ENCODE peak calls at places on chromosome 17, in nine cellular contexts. One of them, this sample, is unnamed.

GRCh38 chr17:10357768-10358167 is 15.0 kb downstream of the MYH13 start:
- DNase-seq in activated CD4-positive, CD25-positive, alpha-beta regulatory T cell treated with anti-CD3 and anti-CD28 coated beads, Interleukin-2, amount 50 U/mL, for 16 hours: no peak
- DNase-seq in SHP77 treated with DMSO at 0.1 percent for 48 hours: no peak
- DNase-seq in activated T-helper 1 cell treated with Interleukin-2 at 50 U/mL for 16 hours: peak
- DNase-seq in stimulated activated naive B cell treated with anti-CD40 and anti-IgM and Interleukin-4, amounts not matched to agents 10 μg/mL and 1 μg/mL and 100 μg/mL, for 72 hours: peak
- DNase-seq in activated CD8-positive, alpha-beta memory T cell treated with anti-CD3 and anti-CD28 coated beads for 48 hours: no peak
- DNase-seq in amygdala: no peak
- DNase-seq in breast epithelium: no peak
- DNase-seq in left lung: no peak
- DNase-seq in this sample: peak

GRCh38 chr17:39270923-39271322 is 45.2 kb upstream of the STAC2 start:
- DNase-seq in activated T-helper 1 cell treated with Interleukin-2 at 50 U/mL for 16 hours: no peak
- DNase-seq in breast epithelium: no peak
- DNase-seq in activated CD8-positive, alpha-beta memory T cell treated with anti-CD3 and anti-CD28 coated beads for 48 hours: no peak
- DNase-seq in SHP77 treated with DMSO at 0.1 percent for 48 hours: no peak
- DNase-seq in activated CD4-positive, CD25-positive, alpha-beta regulatory T cell treated with anti-CD3 and anti-CD28 coated beads, Interleukin-2, amount 50 U/mL, for 16 hours: no peak
- DNase-seq in amygdala: no peak
- DNase-seq in stimulated activated naive B cell treated with anti-CD40 and anti-IgM and Interleukin-4, amounts not matched to agents 10 μg/mL and 1 μg/mL and 100 μg/mL, for 72 hours: no peak
- DNase-seq in left lung: no peak
- DNase-seq in this sample: no peak

GRCh38 chr17:69485901-69486643 is 71.6 kb downstream of the MAP2K6 start:
- DNase-seq in SHP77 treated with DMSO at 0.1 percent for 48 hours: no peak
- DNase-seq in stimulated activated naive B cell treated with anti-CD40 and anti-IgM and Interleukin-4, amounts not matched to agents 10 μg/mL and 1 μg/mL and 100 μg/mL, for 72 hours: no peak
- DNase-seq in activated CD4-positive, CD25-positive, alpha-beta regulatory T cell treated with anti-CD3 and anti-CD28 coated beads, Interleukin-2, amount 50 U/mL, for 16 hours: no peak
- DNase-seq in activated CD8-positive, alpha-beta memory T cell treated with anti-CD3 and anti-CD28 coated beads for 48 hours: no peak
- DNase-seq in amygdala: no peak
- DNase-seq in activated T-helper 1 cell treated with Interleukin-2 at 50 U/mL for 16 hours: no peak
- DNase-seq in breast epithelium: no peak
- DNase-seq in left lung: no peak
- DNase-seq in this sample: no peak

GRCh38 chr17:79990704-79991103 is 45.0 kb downstream of the TBC1D16 start:
- DNase-seq in left lung: peak
- DNase-seq in stimulated activated naive B cell treated with anti-CD40 and anti-IgM and Interleukin-4, amounts not matched to agents 10 μg/mL and 1 μg/mL and 100 μg/mL, for 72 hours: no peak
- DNase-seq in SHP77 treated with DMSO at 0.1 percent for 48 hours: no peak
- DNase-seq in activated CD8-positive, alpha-beta memory T cell treated with anti-CD3 and anti-CD28 coated beads for 48 hours: no peak
- DNase-seq in amygdala: no peak
- DNase-seq in breast epithelium: no peak
- DNase-seq in activated T-helper 1 cell treated with Interleukin-2 at 50 U/mL for 16 hours: no peak
- DNase-seq in activated CD4-positive, CD25-positive, alpha-beta regulatory T cell treated with anti-CD3 and anti-CD28 coated beads, Interleukin-2, amount 50 U/mL, for 16 hours: no peak
- DNase-seq in this sample: no peak

GRCh38 chr17:68792873-68793272 is 162.3 kb downstream of the ABCA8 start:
- DNase-seq in left lung: no peak
- DNase-seq in SHP77 treated with DMSO at 0.1 percent for 48 hours: no peak
- DNase-seq in breast epithelium: no peak
- DNase-seq in amygdala: no peak
- DNase-seq in activated T-helper 1 cell treated with Interleukin-2 at 50 U/mL for 16 hours: no peak
- DNase-seq in activated CD4-positive, CD25-positive, alpha-beta regulatory T cell treated with anti-CD3 and anti-CD28 coated beads, Interleukin-2, amount 50 U/mL, for 16 hours: no peak
- DNase-seq in activated CD8-positive, alpha-beta memory T cell treated with anti-CD3 and anti-CD28 coated beads for 48 hours: no peak
- DNase-seq in stimulated activated naive B cell treated with anti-CD40 and anti-IgM and Interleukin-4, amounts not matched to agents 10 μg/mL and 1 μg/mL and 100 μg/mL, for 72 hours: no peak
- DNase-seq in this sample: no peak

GRCh38 chr17:4340914-4341615 is 25.4 kb downstream of the UBE2G1 start:
- DNase-seq in amygdala: no peak
- DNase-seq in activated T-helper 1 cell treated with Interleukin-2 at 50 U/mL for 16 hours: no peak
- DNase-seq in activated CD4-positive, CD25-positive, alpha-beta regulatory T cell treated with anti-CD3 and anti-CD28 coated beads, Interleukin-2, amount 50 U/mL, for 16 hours: no peak
- DNase-seq in breast epithelium: no peak
- DNase-seq in SHP77 treated with DMSO at 0.1 percent for 48 hours: no peak
- DNase-seq in stimulated activated naive B cell treated with anti-CD40 and anti-IgM and Interleukin-4, amounts not matched to agents 10 μg/mL and 1 μg/mL and 100 μg/mL, for 72 hours: no peak
- DNase-seq in activated CD8-positive, alpha-beta memory T cell treated with anti-CD3 and anti-CD28 coated beads for 48 hours: no peak
- DNase-seq in left lung: no peak
- DNase-seq in this sample: no peak

GRCh38 chr17:38861399-38861843 is 7.9 kb upstream of the RPL23 start:
- DNase-seq in amygdala: no peak
- DNase-seq in breast epithelium: no peak
- DNase-seq in activated T-helper 1 cell treated with Interleukin-2 at 50 U/mL for 16 hours: no peak
- DNase-seq in SHP77 treated with DMSO at 0.1 percent for 48 hours: peak
- DNase-seq in stimulated activated naive B cell treated with anti-CD40 and anti-IgM and Interleukin-4, amounts not matched to agents 10 μg/mL and 1 μg/mL and 100 μg/mL, for 72 hours: no peak
- DNase-seq in left lung: no peak
- DNase-seq in activated CD8-positive, alpha-beta memory T cell treated with anti-CD3 and anti-CD28 coated beads for 48 hours: no peak
- DNase-seq in activated CD4-positive, CD25-positive, alpha-beta regulatory T cell treated with anti-CD3 and anti-CD28 coated beads, Interleukin-2, amount 50 U/mL, for 16 hours: no peak
- DNase-seq in this sample: no peak

GRCh38 chr17:51745993-51746392 is 412.5 kb downstream of the CA10 start:
- DNase-seq in breast epithelium: no peak
- DNase-seq in activated CD8-positive, alpha-beta memory T cell treated with anti-CD3 and anti-CD28 coated beads for 48 hours: no peak
- DNase-seq in stimulated activated naive B cell treated with anti-CD40 and anti-IgM and Interleukin-4, amounts not matched to agents 10 μg/mL and 1 μg/mL and 100 μg/mL, for 72 hours: no peak
- DNase-seq in left lung: no peak
- DNase-seq in amygdala: no peak
- DNase-seq in SHP77 treated with DMSO at 0.1 percent for 48 hours: no peak
- DNase-seq in activated CD4-positive, CD25-positive, alpha-beta regulatory T cell treated with anti-CD3 and anti-CD28 coated beads, Interleukin-2, amount 50 U/mL, for 16 hours: no peak
- DNase-seq in activated T-helper 1 cell treated with Interleukin-2 at 50 U/mL for 16 hours: no peak
- DNase-seq in this sample: no peak

GRCh38 chr17:40303009-40303657 is 5.8 kb upstream of the RARA start:
- DNase-seq in activated T-helper 1 cell treated with Interleukin-2 at 50 U/mL for 16 hours: no peak
- DNase-seq in SHP77 treated with DMSO at 0.1 percent for 48 hours: no peak
- DNase-seq in left lung: no peak
- DNase-seq in activated CD4-positive, CD25-positive, alpha-beta regulatory T cell treated with anti-CD3 and anti-CD28 coated beads, Interleukin-2, amount 50 U/mL, for 16 hours: no peak
- DNase-seq in stimulated activated naive B cell treated with anti-CD40 and anti-IgM and Interleukin-4, amounts not matched to agents 10 μg/mL and 1 μg/mL and 100 μg/mL, for 72 hours: no peak
- DNase-seq in breast epithelium: no peak
- DNase-seq in activated CD8-positive, alpha-beta memory T cell treated with anti-CD3 and anti-CD28 coated beads for 48 hours: no peak
- DNase-seq in amygdala: no peak
- DNase-seq in this sample: peak

GRCh38 chr17:38415250-38416194 is 12.7 kb upstream of the ARHGAP23 start:
- DNase-seq in amygdala: peak
- DNase-seq in activated CD4-positive, CD25-positive, alpha-beta regulatory T cell treated with anti-CD3 and anti-CD28 coated beads, Interleukin-2, amount 50 U/mL, for 16 hours: no peak
- DNase-seq in left lung: peak
- DNase-seq in activated T-helper 1 cell treated with Interleukin-2 at 50 U/mL for 16 hours: no peak
- DNase-seq in stimulated activated naive B cell treated with anti-CD40 and anti-IgM and Interleukin-4, amounts not matched to agents 10 μg/mL and 1 μg/mL and 100 μg/mL, for 72 hours: no peak
- DNase-seq in SHP77 treated with DMSO at 0.1 percent for 48 hours: peak
- DNase-seq in breast epithelium: no peak
- DNase-seq in activated CD8-positive, alpha-beta memory T cell treated with anti-CD3 and anti-CD28 coated beads for 48 hours: no peak
- DNase-seq in this sample: peak

GRCh38 chr17:77644981-77645380 is 313.5 kb upstream of the TNRC6C start:
- DNase-seq in amygdala: no peak
- DNase-seq in activated T-helper 1 cell treated with Interleukin-2 at 50 U/mL for 16 hours: peak
- DNase-seq in left lung: no peak
- DNase-seq in stimulated activated naive B cell treated with anti-CD40 and anti-IgM and Interleukin-4, amounts not matched to agents 10 μg/mL and 1 μg/mL and 100 μg/mL, for 72 hours: no peak
- DNase-seq in activated CD4-positive, CD25-positive, alpha-beta regulatory T cell treated with anti-CD3 and anti-CD28 coated beads, Interleukin-2, amount 50 U/mL, for 16 hours: no peak
- DNase-seq in activated CD8-positive, alpha-beta memory T cell treated with anti-CD3 and anti-CD28 coated beads for 48 hours: no peak
- DNase-seq in breast epithelium: no peak
- DNase-seq in SHP77 treated with DMSO at 0.1 percent for 48 hours: no peak
- DNase-seq in this sample: peak

GRCh38 chr17:45096141-45096540 is 35.0 kb downstream of the NMT1 start:
- DNase-seq in left lung: no peak
- DNase-seq in activated CD4-positive, CD25-positive, alpha-beta regulatory T cell treated with anti-CD3 and anti-CD28 coated beads, Interleukin-2, amount 50 U/mL, for 16 hours: no peak
- DNase-seq in activated CD8-positive, alpha-beta memory T cell treated with anti-CD3 and anti-CD28 coated beads for 48 hours: no peak
- DNase-seq in amygdala: no peak
- DNase-seq in breast epithelium: no peak
- DNase-seq in activated T-helper 1 cell treated with Interleukin-2 at 50 U/mL for 16 hours: no peak
- DNase-seq in SHP77 treated with DMSO at 0.1 percent for 48 hours: no peak
- DNase-seq in stimulated activated naive B cell treated with anti-CD40 and anti-IgM and Interleukin-4, amounts not matched to agents 10 μg/mL and 1 μg/mL and 100 μg/mL, for 72 hours: no peak
- DNase-seq in this sample: peak

GRCh38 chr17:15894913-15895658 is 49.8 kb upstream of the ADORA2B start:
- DNase-seq in activated CD8-positive, alpha-beta memory T cell treated with anti-CD3 and anti-CD28 coated beads for 48 hours: no peak
- DNase-seq in SHP77 treated with DMSO at 0.1 percent for 48 hours: no peak
- DNase-seq in stimulated activated naive B cell treated with anti-CD40 and anti-IgM and Interleukin-4, amounts not matched to agents 10 μg/mL and 1 μg/mL and 100 μg/mL, for 72 hours: no peak
- DNase-seq in left lung: no peak
- DNase-seq in breast epithelium: no peak
- DNase-seq in activated T-helper 1 cell treated with Interleukin-2 at 50 U/mL for 16 hours: no peak
- DNase-seq in amygdala: no peak
- DNase-seq in activated CD4-positive, CD25-positive, alpha-beta regulatory T cell treated with anti-CD3 and anti-CD28 coated beads, Interleukin-2, amount 50 U/mL, for 16 hours: no peak
- DNase-seq in this sample: peak

GRCh38 chr17:42720996-42721583 is 23.8 kb downstream of the EZH1 start:
- DNase-seq in activated T-helper 1 cell treated with Interleukin-2 at 50 U/mL for 16 hours: no peak
- DNase-seq in activated CD4-positive, CD25-positive, alpha-beta regulatory T cell treated with anti-CD3 and anti-CD28 coated beads, Interleukin-2, amount 50 U/mL, for 16 hours: no peak
- DNase-seq in SHP77 treated with DMSO at 0.1 percent for 48 hours: peak
- DNase-seq in activated CD8-positive, alpha-beta memory T cell treated with anti-CD3 and anti-CD28 coated beads for 48 hours: no peak
- DNase-seq in breast epithelium: no peak
- DNase-seq in amygdala: peak
- DNase-seq in left lung: no peak
- DNase-seq in stimulated activated naive B cell treated with anti-CD40 and anti-IgM and Interleukin-4, amounts not matched to agents 10 μg/mL and 1 μg/mL and 100 μg/mL, for 72 hours: no peak
- DNase-seq in this sample: no peak

GRCh38 chr17:38561416-38562214 is 44.1 kb downstream of the SRCIN1 start:
- DNase-seq in stimulated activated naive B cell treated with anti-CD40 and anti-IgM and Interleukin-4, amounts not matched to agents 10 μg/mL and 1 μg/mL and 100 μg/mL, for 72 hours: no peak
- DNase-seq in SHP77 treated with DMSO at 0.1 percent for 48 hours: no peak
- DNase-seq in breast epithelium: no peak
- DNase-seq in activated T-helper 1 cell treated with Interleukin-2 at 50 U/mL for 16 hours: no peak
- DNase-seq in activated CD8-positive, alpha-beta memory T cell treated with anti-CD3 and anti-CD28 coated beads for 48 hours: no peak
- DNase-seq in left lung: no peak
- DNase-seq in amygdala: no peak
- DNase-seq in activated CD4-positive, CD25-positive, alpha-beta regulatory T cell treated with anti-CD3 and anti-CD28 coated beads, Interleukin-2, amount 50 U/mL, for 16 hours: no peak
- DNase-seq in this sample: peak